ENCODE peak calls at places on chromosomes 13 and 19, in ten cellular contexts. O, I, K, V, L, B, M, T, P and Q are unnamed samples.

GRCh38 chr19:56720281-56720680 is 48.7 kb upstream of the ZNF835 start:
- DNase-seq in O (no peak), I (peak), K (peak), V (no peak), L (no peak), B (no peak), M (no peak), T (no peak), P (no peak), Q (peak)

GRCh38 chr19:1452802-1453524 is 3.0 kb downstream of the APC2 start:
- DNase-seq in O (no peak), I (no peak), K (no peak), V (no peak), L (peak), B (no peak), M (no peak), T (no peak), P (no peak), Q (no peak)

GRCh38 chr19:14118165-14119051 is 846 bp upstream of the PRKACA start:
- DNase-seq in O (no peak), I (peak), K (peak), V (peak), L (no peak), B (peak), M (peak), T (peak), P (no peak), Q (peak)

GRCh38 chr19:44548736-44549135 is 19.3 kb upstream of the CEACAM20 start:
- DNase-seq in O (no peak), I (no peak), K (no peak), V (no peak), L (no peak), B (no peak), M (no peak), T (no peak), P (no peak), Q (peak)

GRCh38 chr13:75250526-75251183 is 231.3 kb downstream of the TBC1D4 start:
- DNase-seq in O (no peak), I (no peak), K (no peak), V (no peak), L (no peak), B (no peak), M (no peak), T (no peak), P (no peak), Q (peak)

GRCh38 chr19:54955356-54955755 is 8.0 kb upstream of the NLRP7 start:
- DNase-seq in O (no peak), I (no peak), K (no peak), V (no peak), L (no peak), B (no peak), M (no peak), T (no peak), P (no peak), Q (no peak)

GRCh38 chr13:46154136-46154854 is 27.7 kb downstream of the LCP1 start:
- DNase-seq in O (no peak), I (no peak), K (no peak), V (no peak), L (no peak), B (no peak), M (no peak), T (no peak), P (no peak), Q (no peak)

GRCh38 chr13:29918845-29919244 is 68.4 kb upstream of the UBL3 start:
- DNase-seq in O (no peak), I (no peak), K (no peak), V (no peak), L (peak), B (peak), M (no peak), T (no peak), P (no peak), Q (peak)

GRCh38 chr19:35266904-35267817 is 1.6 kb upstream of the USF2 start:
- DNase-seq in O (no peak), I (no peak), K (peak), V (no peak), L (peak), B (no peak), M (no peak), T (peak), P (no peak), Q (peak)

GRCh38 chr19:49057636-49058234 is at the start of gene CGB7:
- DNase-seq in O (no peak), I (no peak), K (no peak), V (peak), L (no peak), B (peak), M (peak), T (no peak), P (no peak), Q (peak)

GRCh38 chr19:14770136-14770535 is 8.2 kb downstream of the ADGRE2 start:
- DNase-seq in O (no peak), I (no peak), K (no peak), V (no peak), L (no peak), B (no peak), M (no peak), T (no peak), P (no peak), Q (no peak)

GRCh38 chr13:75271851-75272250 is 210.1 kb downstream of the TBC1D4 start:
- DNase-seq in O (no peak), I (no peak), K (no peak), V (no peak), L (no peak), B (no peak), M (no peak), T (no peak), P (no peak), Q (no peak)

GRCh38 chr19:36113895-36114762 is 546 bp downstream of the POLR2I start:
- DNase-seq in O (no peak), I (no peak), K (no peak), V (peak), L (peak), B (peak), M (no peak), T (peak), P (no peak), Q (peak)

GRCh38 chr19:5479958-5480357 is 24.7 kb downstream of the ZNRF4 start:
- DNase-seq in O (no peak), I (no peak), K (no peak), V (no peak), L (no peak), B (no peak), M (no peak), T (no peak), P (no peak), Q (no peak)

GRCh38 chr13:111598751-111599150 is 278.3 kb downstream of the TEX29 start:
- DNase-seq in O (no peak), I (no peak), K (no peak), V (no peak), L (no peak), B (no peak), M (no peak), T (no peak), P (no peak), Q (no peak)

GRCh38 chr19:46471116-46471733 is at the start of gene PNMA8A:
- DNase-seq in O (peak), I (peak), K (peak), V (no peak), L (no peak), B (peak), M (no peak), T (peak), P (no peak), Q (peak)

GRCh38 chr13:35917252-35917941 is 213.8 kb downstream of the DCLK1 start:
- DNase-seq in O (no peak), I (no peak), K (no peak), V (no peak), L (peak), B (no peak), M (no peak), T (no peak), P (no peak), Q (no peak)

GRCh38 chr19:28908941-28909340 is 304.0 kb downstream of the UQCRFS1 start:
- DNase-seq in O (no peak), I (no peak), K (no peak), V (no peak), L (no peak), B (no peak), M (no peak), T (no peak), P (no peak), Q (no peak)

GRCh38 chr13:35472308-35473008 is 4.0 kb downstream of the MAB21L1 start:
- DNase-seq in O (no peak), I (no peak), K (no peak), V (no peak), L (no peak), B (no peak), M (no peak), T (peak), P (no peak), Q (no peak)

GRCh38 chr13:37878496-37878895 is 8.9 kb upstream of the TRPC4 start:
- DNase-seq in O (no peak), I (no peak), K (no peak), V (no peak), L (no peak), B (no peak), M (no peak), T (no peak), P (no peak), Q (no peak)

GRCh38 chr13:20460744-20461143 is 64.9 kb downstream of the CRYL1 start:
- DNase-seq in O (no peak), I (no peak), K (no peak), V (no peak), L (no peak), B (no peak), M (no peak), T (no peak), P (no peak), Q (no peak)

GRCh38 chr19:2084993-2085720 is 11.0 kb downstream of the MOB3A start:
- DNase-seq in O (no peak), I (no peak), K (no peak), V (peak), L (peak), B (peak), M (peak), T (peak), P (no peak), Q (peak)

GRCh38 chr19:50723069-50723468 is at the start of gene CLEC11A:
- DNase-seq in O (no peak), I (no peak), K (no peak), V (no peak), L (no peak), B (no peak), M (no peak), T (peak), P (no peak), Q (no peak)

GRCh38 chr19:41877490-41877876 is 404 bp downstream of the CD79A start:
- DNase-seq in O (no peak), I (no peak), K (no peak), V (no peak), L (no peak), B (no peak), M (no peak), T (no peak), P (no peak), Q (no peak)

GRCh38 chr13:53298426-53298825 is 269.8 kb downstream of the OLFM4 start:
- DNase-seq in O (no peak), I (no peak), K (no peak), V (no peak), L (no peak), B (no peak), M (no peak), T (no peak), P (no peak), Q (no peak)

GRCh38 chr19:33214621-33215020 is 11.0 kb downstream of the SLC7A10 start:
- DNase-seq in O (no peak), I (no peak), K (no peak), V (no peak), L (peak), B (no peak), M (no peak), T (peak), P (no peak), Q (no peak)

GRCh38 chr19:13507053-13507611 is 853 bp upstream of the CACNA1A start:
- DNase-seq in O (no peak), I (no peak), K (no peak), V (no peak), L (no peak), B (no peak), M (no peak), T (peak), P (no peak), Q (no peak)

GRCh38 chr19:16886305-16886880 is 2.4 kb upstream of the F2RL3 start:
- DNase-seq in O (no peak), I (no peak), K (no peak), V (no peak), L (no peak), B (no peak), M (no peak), T (no peak), P (no peak), Q (peak)